ENCODE peak calls at places on chromosomes 13 and 19, in nine cellular contexts. D, N, X, F, E, O, S, I and Q are unnamed samples.

GRCh38 chr19:39223703-39224279 is 19.7 kb upstream of the SYCN start:
- DNase-seq in O (peak), E (no peak), I (peak), X (no peak), F (no peak), N (no peak), S (no peak), D (peak), Q (no peak)

GRCh38 chr19:1020868-1021425 is at the start of gene TMEM259:
- DNase-seq in O (peak), E (peak), I (peak), N (peak), S (peak), F (peak), X (peak), D (peak), Q (peak)

GRCh38 chr19:16608290-16608704 is 19.7 kb downstream of the MED26 start:
- DNase-seq in F (no peak), E (no peak), X (no peak), D (peak), O (peak), N (no peak), I (peak), S (peak), Q (no peak)

GRCh38 chr19:34673590-34673989 is 3.4 kb downstream of the SCGB2B2 start:
- DNase-seq in O (no peak), S (no peak), I (no peak), F (no peak), X (no peak), E (no peak), N (no peak), D (no peak), Q (no peak)

GRCh38 chr13:59906413-59907027 is 257.2 kb downstream of the DIAPH3 start:
- DNase-seq in E (no peak), D (peak), O (peak), F (peak), I (peak), S (no peak), X (peak), N (no peak), Q (no peak)

GRCh38 chr13:48235100-48235813 is 2.3 kb downstream of the ITM2B start:
- DNase-seq in O (peak), E (no peak), N (no peak), F (peak), I (no peak), X (peak), S (no peak), D (peak), Q (no peak)

GRCh38 chr13:97567510-97568243 is 133.7 kb downstream of the RAP2A start:
- DNase-seq in X (peak), S (peak), N (no peak), D (no peak), I (no peak), F (no peak), E (no peak), O (peak), Q (no peak)

GRCh38 chr13:73936001-73936400 is 198.2 kb downstream of the KLF12 start:
- DNase-seq in F (no peak), D (no peak), X (no peak), I (no peak), N (no peak), S (no peak), O (no peak), E (no peak), Q (no peak)

GRCh38 chr13:46602531-46602930 is 49.6 kb downstream of the LRCH1 start:
- DNase-seq in X (no peak), E (no peak), D (no peak), N (no peak), O (no peak), S (no peak), I (no peak), F (no peak), Q (no peak)

GRCh38 chr19:11814707-11815050 is 606 bp downstream of the ZNF440 start:
- DNase-seq in D (peak), I (peak), N (no peak), O (peak), X (peak), F (no peak), E (no peak), S (no peak), Q (no peak)

GRCh38 chr19:1774999-1775772 is 21.9 kb downstream of the ONECUT3 start:
- DNase-seq in F (peak), N (no peak), I (no peak), S (no peak), E (no peak), O (no peak), D (no peak), X (no peak), Q (no peak)

GRCh38 chr13:98751397-98752110 is 918 bp downstream of the SLC15A1 start:
- DNase-seq in S (no peak), D (peak), X (no peak), O (peak), N (no peak), E (no peak), I (no peak), F (no peak), Q (no peak)

GRCh38 chr13:35699805-35700204 is 223.3 kb upstream of the MAB21L1 start:
- DNase-seq in N (no peak), X (no peak), O (peak), D (peak), E (no peak), I (peak), S (peak), F (no peak), Q (no peak)

GRCh38 chr19:16902545-16902944 is 13.7 kb downstream of the F2RL3 start:
- DNase-seq in F (no peak), I (no peak), O (no peak), X (no peak), D (no peak), N (no peak), E (no peak), S (no peak), Q (no peak)

GRCh38 chr19:4507804-4508203 is 10.5 kb downstream of the PLIN4 start:
- DNase-seq in X (no peak), D (no peak), I (no peak), N (no peak), E (no peak), F (no peak), O (no peak), S (no peak), Q (no peak)

GRCh38 chr19:11450570-11451326 is 15.3 kb downstream of the PRKCSH start:
- DNase-seq in E (no peak), O (no peak), D (no peak), I (no peak), S (no peak), X (no peak), F (no peak), N (no peak), Q (no peak)

GRCh38 chr19:41537789-41538188 is 38.2 kb upstream of the CEACAM21 start:
- DNase-seq in N (no peak), S (no peak), I (peak), D (peak), F (peak), O (no peak), E (no peak), X (peak), Q (no peak)
- TF ChIP-seq CTCF in N (peak), S (peak), I (peak), D (peak), F (peak), O (peak), E (no peak), X (peak), Q (peak)

GRCh38 chr13:27976362-27977177 is 7.5 kb upstream of the CDX2 start:
- DNase-seq in I (no peak), S (no peak), N (no peak), F (no peak), O (no peak), X (no peak), D (no peak), E (no peak), Q (no peak)
- H3K4me3 ChIP-seq in I (no peak), S (no peak), N (no peak), F (no peak), O (no peak), X (no peak), D (no peak), E (no peak), Q (no peak)

DNA sequence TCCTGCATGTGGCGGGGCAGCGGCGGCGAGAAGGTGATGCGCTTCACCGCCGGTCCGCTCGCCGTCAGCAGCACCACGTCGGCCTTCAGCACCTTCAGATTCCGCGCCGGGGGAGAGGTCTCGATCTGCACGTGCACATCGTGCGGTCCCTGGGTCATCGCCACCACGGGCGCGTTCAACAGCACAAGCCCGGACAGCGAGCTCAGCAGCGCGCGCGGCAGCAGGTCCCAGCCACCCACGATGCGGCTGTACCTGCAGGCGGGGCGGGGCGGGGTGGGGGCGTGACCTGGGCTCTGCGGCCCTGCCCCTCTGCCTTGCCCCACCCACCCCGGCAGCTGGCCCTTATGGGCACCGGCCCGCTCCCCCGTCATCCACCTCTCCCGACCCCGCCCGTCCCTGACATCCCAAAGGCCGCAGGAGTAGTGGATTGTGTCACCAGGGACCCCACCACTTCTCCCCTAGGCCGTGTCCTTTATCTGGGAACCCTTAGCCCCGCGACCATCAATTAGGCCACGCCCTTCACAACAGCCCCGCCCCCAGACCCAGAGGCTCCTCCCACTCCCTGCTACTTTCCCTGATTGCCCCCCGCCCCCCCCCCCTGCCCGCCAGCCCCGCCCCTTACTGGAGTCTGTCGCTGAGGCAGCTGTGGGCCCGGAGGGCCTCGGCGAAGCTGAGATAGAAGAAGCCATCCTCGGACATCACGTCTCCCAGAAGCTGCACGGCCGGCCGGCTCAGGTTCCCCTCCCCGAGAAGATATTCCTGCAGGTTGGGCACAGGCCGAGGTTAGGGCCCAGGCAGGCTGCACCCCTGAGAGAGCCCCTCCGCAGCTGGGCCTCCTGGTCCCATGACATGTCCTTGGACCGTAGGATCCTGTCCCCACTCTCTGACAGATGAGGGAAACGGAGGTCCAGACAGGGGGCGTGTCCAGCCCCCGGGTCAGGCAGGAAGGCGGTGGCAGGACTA is 6.1 kb downstream of the IL4I1 start:
- DNase-seq in E (no peak), X (peak), F (peak), N (no peak), S (no peak), I (no peak), D (no peak), O (no peak), Q (no peak)
- TF ChIP-seq CTCF in E (peak), X (no peak), F (peak), N (peak), S (peak), I (no peak), D (no peak), O (no peak), Q (no peak)

DNA sequence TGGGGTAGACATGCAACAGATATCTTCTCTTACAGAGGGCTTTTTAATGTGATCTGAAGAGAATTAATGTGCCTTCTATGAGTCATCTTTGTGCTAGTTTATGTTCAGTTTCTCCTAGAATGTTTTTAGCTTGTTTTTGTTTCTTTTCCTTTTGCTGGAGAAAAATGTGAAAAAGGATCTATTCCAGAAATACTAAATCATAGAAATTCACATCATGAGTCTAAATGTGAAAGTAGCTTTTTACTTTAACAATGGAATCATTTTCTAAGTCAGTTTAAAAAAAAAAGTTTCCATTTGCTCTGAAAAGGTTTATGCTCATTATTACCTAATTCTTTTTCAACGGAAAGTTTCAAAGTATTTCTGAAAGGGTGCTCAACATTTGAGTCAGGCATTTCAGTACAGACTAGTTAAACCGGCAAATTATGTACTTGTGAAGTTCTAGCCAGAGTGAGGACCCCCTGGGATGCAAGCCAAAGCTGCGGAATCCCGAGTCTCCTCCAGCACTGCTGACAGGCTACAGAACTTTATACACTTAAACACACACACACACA is 72.9 kb downstream of the SPATA13 start:
- DNase-seq in I (peak), F (no peak), X (no peak), S (no peak), N (no peak), O (peak), D (peak), E (no peak), Q (no peak)
- H3K4me3 ChIP-seq in I (peak), F (no peak), X (no peak), S (no peak), N (no peak), O (peak), D (peak), E (peak), Q (no peak)

GRCh38 chr13:49248433-49249002 is 793 bp downstream of the CDADC1 start:
- DNase-seq in S (no peak), E (no peak), D (peak), N (no peak), I (peak), X (peak), O (peak), F (peak), Q (peak)
- TF ChIP-seq CTCF in S (no peak), E (no peak), D (peak), N (no peak), I (peak), X (no peak), O (no peak), F (peak), Q (no peak)

GRCh38 chr13:75393839-75394238 is 88.1 kb downstream of the TBC1D4 start:
- DNase-seq in E (no peak), N (no peak), F (no peak), O (no peak), S (no peak), D (no peak), X (no peak), I (no peak), Q (no peak)
- H3K4me3 ChIP-seq in E (no peak), N (no peak), F (no peak), O (no peak), S (no peak), D (no peak), X (no peak), I (no peak), Q (no peak)